ENCODE peak calls at places on chromosomes 7 and 10, in ten cellular contexts. One of them, this sample, is unnamed.

GRCh38 chr7:20164420-20165145 is 52.6 kb downstream of the MACC1 start:
- DNase-seq in globus pallidus: no peak
- DNase-seq in IMR-90: no peak
- DNase-seq in dermis microvascular lymphatic vessel endothelial cell: no peak
- DNase-seq in left lobe of liver: no peak
- DNase-seq in WERI-Rb-1: no peak
- DNase-seq in upper lobe of right lung: no peak
- DNase-seq in NCI-H2081: no peak
- DNase-seq in NCI-H1417: no peak
- DNase-seq in brain microvascular endothelial cell: no peak
- DNase-seq in this sample: no peak

GRCh38 chr7:101077303-101078086 is 7.8 kb upstream of the TRIM56 start:
- DNase-seq in globus pallidus: peak; percentile 43
- DNase-seq in NCI-H1417: peak; percentile 81
- DNase-seq in left lobe of liver: peak; percentile 82
- DNase-seq in IMR-90: peak; percentile 64
- DNase-seq in WERI-Rb-1: peak; percentile 72
- DNase-seq in brain microvascular endothelial cell: peak; percentile 75
- DNase-seq in upper lobe of right lung: peak; percentile 82
- DNase-seq in NCI-H2081: peak; percentile 83
- DNase-seq in dermis microvascular lymphatic vessel endothelial cell: no peak
- DNase-seq in this sample: peak; percentile 87

GRCh38 chr7:129489491-129489890 is 12.8 kb upstream of the SMKR1 start:
- DNase-seq in dermis microvascular lymphatic vessel endothelial cell: no peak
- DNase-seq in upper lobe of right lung: no peak
- DNase-seq in brain microvascular endothelial cell: peak; percentile 84
- DNase-seq in globus pallidus: no peak
- DNase-seq in WERI-Rb-1: no peak
- DNase-seq in left lobe of liver: no peak
- DNase-seq in NCI-H2081: no peak
- DNase-seq in NCI-H1417: no peak
- DNase-seq in IMR-90: peak; percentile 93
- DNase-seq in this sample: peak; percentile 69

GRCh38 chr10:95289003-95289920 is 1.5 kb downstream of the PDLIM1 start:
- DNase-seq in WERI-Rb-1: peak; percentile 44
- DNase-seq in globus pallidus: no peak
- DNase-seq in brain microvascular endothelial cell: no peak
- DNase-seq in dermis microvascular lymphatic vessel endothelial cell: no peak
- DNase-seq in NCI-H1417: peak; percentile 10
- DNase-seq in IMR-90: no peak
- DNase-seq in NCI-H2081: peak; percentile 49
- DNase-seq in left lobe of liver: peak; percentile 42
- DNase-seq in upper lobe of right lung: no peak
- DNase-seq in this sample: peak; percentile 59

GRCh38 chr7:121202125-121202524 is 126.7 kb upstream of the WNT16 start:
- DNase-seq in brain microvascular endothelial cell: no peak
- DNase-seq in left lobe of liver: no peak
- DNase-seq in globus pallidus: no peak
- DNase-seq in WERI-Rb-1: no peak
- DNase-seq in upper lobe of right lung: no peak
- DNase-seq in NCI-H2081: no peak
- DNase-seq in NCI-H1417: no peak
- DNase-seq in IMR-90: no peak
- DNase-seq in dermis microvascular lymphatic vessel endothelial cell: no peak
- DNase-seq in this sample: no peak

GRCh38 chr7:19939746-19940145 is 166.3 kb upstream of the TMEM196 start:
- DNase-seq in dermis microvascular lymphatic vessel endothelial cell: no peak
- DNase-seq in WERI-Rb-1: no peak
- DNase-seq in left lobe of liver: no peak
- DNase-seq in NCI-H2081: no peak
- DNase-seq in upper lobe of right lung: no peak
- DNase-seq in NCI-H1417: no peak
- DNase-seq in globus pallidus: no peak
- DNase-seq in brain microvascular endothelial cell: peak; percentile 77
- DNase-seq in IMR-90: peak; percentile 58
- DNase-seq in this sample: peak; percentile 43

GRCh38 chr7:47357863-47358262 is 224.0 kb downstream of the TNS3 start:
- DNase-seq in left lobe of liver: no peak
- DNase-seq in NCI-H1417: no peak
- DNase-seq in WERI-Rb-1: no peak
- DNase-seq in dermis microvascular lymphatic vessel endothelial cell: no peak
- DNase-seq in IMR-90: no peak
- DNase-seq in NCI-H2081: no peak
- DNase-seq in upper lobe of right lung: no peak
- DNase-seq in brain microvascular endothelial cell: no peak
- DNase-seq in globus pallidus: no peak
- DNase-seq in this sample: no peak

GRCh38 chr10:14687340-14687739 is 87.4 kb downstream of the FAM107B start:
- DNase-seq in IMR-90: no peak
- DNase-seq in left lobe of liver: no peak
- DNase-seq in NCI-H1417: no peak
- DNase-seq in brain microvascular endothelial cell: no peak
- DNase-seq in upper lobe of right lung: no peak
- DNase-seq in dermis microvascular lymphatic vessel endothelial cell: no peak
- DNase-seq in globus pallidus: no peak
- DNase-seq in NCI-H2081: peak; percentile 2
- DNase-seq in WERI-Rb-1: no peak
- DNase-seq in this sample: no peak

GRCh38 chr10:34045571-34046190 is 711.2 kb upstream of the NRP1 start:
- DNase-seq in NCI-H2081: no peak
- DNase-seq in dermis microvascular lymphatic vessel endothelial cell: no peak
- DNase-seq in WERI-Rb-1: no peak
- DNase-seq in upper lobe of right lung: no peak
- DNase-seq in left lobe of liver: no peak
- DNase-seq in brain microvascular endothelial cell: peak; percentile 5
- DNase-seq in IMR-90: peak; percentile 16
- DNase-seq in NCI-H1417: no peak
- DNase-seq in globus pallidus: no peak
- DNase-seq in this sample: no peak

GRCh38 chr7:80472491-80473200 is 39.2 kb downstream of the GNAT3 start:
- DNase-seq in NCI-H1417: no peak
- DNase-seq in left lobe of liver: no peak
- DNase-seq in WERI-Rb-1: no peak
- DNase-seq in dermis microvascular lymphatic vessel endothelial cell: no peak
- DNase-seq in upper lobe of right lung: no peak
- DNase-seq in globus pallidus: no peak
- DNase-seq in NCI-H2081: no peak
- DNase-seq in brain microvascular endothelial cell: no peak
- DNase-seq in IMR-90: no peak
- DNase-seq in this sample: no peak

GRCh38 chr10:15144788-15145187 is 23.7 kb downstream of the NMT2 start:
- DNase-seq in globus pallidus: no peak
- DNase-seq in IMR-90: peak; percentile 86
- DNase-seq in brain microvascular endothelial cell: peak; percentile 40
- DNase-seq in NCI-H2081: no peak
- DNase-seq in left lobe of liver: no peak
- DNase-seq in NCI-H1417: no peak
- DNase-seq in upper lobe of right lung: no peak
- DNase-seq in dermis microvascular lymphatic vessel endothelial cell: no peak
- DNase-seq in WERI-Rb-1: no peak
- DNase-seq in this sample: no peak

GRCh38 chr10:33559105-33559504 is 224.6 kb upstream of the NRP1 start:
- DNase-seq in globus pallidus: no peak
- DNase-seq in IMR-90: peak; percentile 79
- DNase-seq in upper lobe of right lung: no peak
- DNase-seq in NCI-H2081: no peak
- DNase-seq in NCI-H1417: no peak
- DNase-seq in brain microvascular endothelial cell: peak; percentile 63
- DNase-seq in left lobe of liver: no peak
- DNase-seq in dermis microvascular lymphatic vessel endothelial cell: no peak
- DNase-seq in WERI-Rb-1: no peak
- DNase-seq in this sample: peak; percentile 61

GRCh38 chr7:11540271-11540761 is 291.7 kb downstream of the THSD7A start:
- DNase-seq in brain microvascular endothelial cell: no peak
- DNase-seq in NCI-H2081: no peak
- DNase-seq in left lobe of liver: no peak
- DNase-seq in globus pallidus: no peak
- DNase-seq in IMR-90: no peak
- DNase-seq in dermis microvascular lymphatic vessel endothelial cell: peak; percentile 40
- DNase-seq in WERI-Rb-1: no peak
- DNase-seq in upper lobe of right lung: no peak
- DNase-seq in NCI-H1417: no peak
- DNase-seq in this sample: no peak

GRCh38 chr10:70212879-70213278 is 20.4 kb downstream of the PPA1 start:
- DNase-seq in NCI-H1417: no peak
- DNase-seq in globus pallidus: no peak
- DNase-seq in NCI-H2081: no peak
- DNase-seq in upper lobe of right lung: no peak
- DNase-seq in WERI-Rb-1: no peak
- DNase-seq in brain microvascular endothelial cell: no peak
- DNase-seq in dermis microvascular lymphatic vessel endothelial cell: no peak
- DNase-seq in IMR-90: no peak
- DNase-seq in left lobe of liver: no peak
- DNase-seq in this sample: no peak

GRCh38 chr10:96632974-96633373 is 46.2 kb upstream of the TM9SF3 start:
- DNase-seq in WERI-Rb-1: no peak
- DNase-seq in dermis microvascular lymphatic vessel endothelial cell: no peak
- DNase-seq in IMR-90: no peak
- DNase-seq in NCI-H1417: no peak
- DNase-seq in upper lobe of right lung: no peak
- DNase-seq in globus pallidus: no peak
- DNase-seq in left lobe of liver: no peak
- DNase-seq in brain microvascular endothelial cell: no peak
- DNase-seq in NCI-H2081: peak; percentile 41
- DNase-seq in this sample: no peak

GRCh38 chr7:112866424-112866823 is 76.2 kb upstream of the TMEM168 start:
- DNase-seq in globus pallidus: no peak
- DNase-seq in WERI-Rb-1: no peak
- DNase-seq in upper lobe of right lung: no peak
- DNase-seq in IMR-90: no peak
- DNase-seq in NCI-H1417: no peak
- DNase-seq in brain microvascular endothelial cell: no peak
- DNase-seq in NCI-H2081: no peak
- DNase-seq in left lobe of liver: no peak
- DNase-seq in dermis microvascular lymphatic vessel endothelial cell: no peak
- DNase-seq in this sample: no peak

GRCh38 chr7:118158766-118159165 is 25.2 kb upstream of the LSM8 start:
- DNase-seq in dermis microvascular lymphatic vessel endothelial cell: no peak
- DNase-seq in upper lobe of right lung: no peak
- DNase-seq in NCI-H2081: peak; percentile 25
- DNase-seq in IMR-90: no peak
- DNase-seq in WERI-Rb-1: no peak
- DNase-seq in NCI-H1417: peak; percentile 21
- DNase-seq in globus pallidus: no peak
- DNase-seq in left lobe of liver: no peak
- DNase-seq in brain microvascular endothelial cell: no peak
- DNase-seq in this sample: no peak

GRCh38 chr10:125020386-125020785 is 78.5 kb downstream of the ZRANB1 start:
- DNase-seq in brain microvascular endothelial cell: no peak
- DNase-seq in left lobe of liver: no peak
- DNase-seq in WERI-Rb-1: no peak
- DNase-seq in NCI-H1417: no peak
- DNase-seq in dermis microvascular lymphatic vessel endothelial cell: no peak
- DNase-seq in upper lobe of right lung: no peak
- DNase-seq in globus pallidus: no peak
- DNase-seq in NCI-H2081: no peak
- DNase-seq in IMR-90: no peak
- DNase-seq in this sample: no peak

GRCh38 chr7:13800694-13801448 is 188.6 kb downstream of the ETV1 start:
- DNase-seq in IMR-90: peak; percentile 96
- DNase-seq in left lobe of liver: no peak
- DNase-seq in WERI-Rb-1: no peak
- DNase-seq in upper lobe of right lung: no peak
- DNase-seq in NCI-H1417: no peak
- DNase-seq in dermis microvascular lymphatic vessel endothelial cell: peak; percentile 56
- DNase-seq in globus pallidus: no peak
- DNase-seq in brain microvascular endothelial cell: peak; percentile 92
- DNase-seq in NCI-H2081: peak; percentile 63
- DNase-seq in this sample: peak; percentile 58

GRCh38 chr7:127874951-127875608 is 156.2 kb downstream of the LRRC4 start:
- DNase-seq in globus pallidus: no peak
- DNase-seq in upper lobe of right lung: no peak
- DNase-seq in IMR-90: peak; percentile 47
- DNase-seq in left lobe of liver: no peak
- DNase-seq in NCI-H2081: no peak
- DNase-seq in brain microvascular endothelial cell: no peak
- DNase-seq in WERI-Rb-1: no peak
- DNase-seq in dermis microvascular lymphatic vessel endothelial cell: no peak
- DNase-seq in NCI-H1417: no peak
- DNase-seq in this sample: peak; percentile 14

GRCh38 chr10:71844084-71844483 is 7.0 kb downstream of the PSAP start:
- DNase-seq in upper lobe of right lung: no peak
- DNase-seq in globus pallidus: no peak
- DNase-seq in brain microvascular endothelial cell: no peak
- DNase-seq in NCI-H1417: no peak
- DNase-seq in NCI-H2081: no peak
- DNase-seq in IMR-90: no peak
- DNase-seq in left lobe of liver: no peak
- DNase-seq in WERI-Rb-1: no peak
- DNase-seq in dermis microvascular lymphatic vessel endothelial cell: no peak
- DNase-seq in this sample: no peak

GRCh38 chr10:124451227-124451807 is 1.5 kb upstream of the NKX1-2 start:
- DNase-seq in dermis microvascular lymphatic vessel endothelial cell: no peak
- DNase-seq in IMR-90: no peak
- DNase-seq in brain microvascular endothelial cell: no peak
- DNase-seq in left lobe of liver: no peak
- DNase-seq in NCI-H1417: no peak
- DNase-seq in globus pallidus: no peak
- DNase-seq in NCI-H2081: no peak
- DNase-seq in WERI-Rb-1: no peak
- DNase-seq in upper lobe of right lung: no peak
- DNase-seq in this sample: no peak

GRCh38 chr7:100674441-100675407 is 1.2 kb downstream of the GNB2 start:
- DNase-seq in NCI-H2081: peak; percentile 24
- DNase-seq in dermis microvascular lymphatic vessel endothelial cell: no peak
- DNase-seq in globus pallidus: no peak
- DNase-seq in brain microvascular endothelial cell: no peak
- DNase-seq in NCI-H1417: peak; percentile 32
- DNase-seq in WERI-Rb-1: no peak
- DNase-seq in left lobe of liver: no peak
- DNase-seq in upper lobe of right lung: peak; percentile 78
- DNase-seq in IMR-90: no peak
- DNase-seq in this sample: peak; percentile 38

GRCh38 chr7:121138262-121138933 is 149.9 kb downstream of the CPED1 start:
- DNase-seq in NCI-H2081: peak; percentile 87
- DNase-seq in WERI-Rb-1: no peak
- DNase-seq in IMR-90: no peak
- DNase-seq in NCI-H1417: peak; percentile 91
- DNase-seq in dermis microvascular lymphatic vessel endothelial cell: no peak
- DNase-seq in globus pallidus: no peak
- DNase-seq in brain microvascular endothelial cell: no peak
- DNase-seq in left lobe of liver: no peak
- DNase-seq in upper lobe of right lung: no peak
- DNase-seq in this sample: no peak

GRCh38 chr7:112272921-112273561 is 66.5 kb downstream of the ZNF277 start:
- DNase-seq in NCI-H1417: peak; percentile 71
- DNase-seq in WERI-Rb-1: no peak
- DNase-seq in dermis microvascular lymphatic vessel endothelial cell: no peak
- DNase-seq in left lobe of liver: no peak
- DNase-seq in IMR-90: no peak
- DNase-seq in brain microvascular endothelial cell: no peak
- DNase-seq in upper lobe of right lung: peak; percentile 65
- DNase-seq in NCI-H2081: peak; percentile 74
- DNase-seq in globus pallidus: no peak
- DNase-seq in this sample: no peak

GRCh38 chr10:93481931-93482834 is at the start of gene MYOF:
- DNase-seq in left lobe of liver: no peak
- DNase-seq in globus pallidus: peak; percentile 58
- DNase-seq in NCI-H1417: peak; percentile 65
- DNase-seq in upper lobe of right lung: peak; percentile 80
- DNase-seq in IMR-90: peak; percentile 93
- DNase-seq in brain microvascular endothelial cell: peak; percentile 87
- DNase-seq in dermis microvascular lymphatic vessel endothelial cell: peak; percentile 78
- DNase-seq in NCI-H2081: peak; percentile 26
- DNase-seq in WERI-Rb-1: peak; percentile 53
- DNase-seq in this sample: peak; percentile 69

GRCh38 chr10:97065128-97065527 is 120.6 kb downstream of the SLIT1 start:
- DNase-seq in dermis microvascular lymphatic vessel endothelial cell: no peak
- DNase-seq in IMR-90: no peak
- DNase-seq in brain microvascular endothelial cell: no peak
- DNase-seq in globus pallidus: no peak
- DNase-seq in NCI-H2081: peak; percentile 63
- DNase-seq in NCI-H1417: no peak
- DNase-seq in upper lobe of right lung: no peak
- DNase-seq in left lobe of liver: no peak
- DNase-seq in WERI-Rb-1: no peak
- DNase-seq in this sample: no peak

GRCh38 chr10:352476-353235 is 217.4 kb downstream of the ZMYND11 start:
- DNase-seq in upper lobe of right lung: peak; percentile 46
- DNase-seq in IMR-90: no peak
- DNase-seq in globus pallidus: no peak
- DNase-seq in left lobe of liver: no peak
- DNase-seq in WERI-Rb-1: no peak
- DNase-seq in NCI-H1417: no peak
- DNase-seq in NCI-H2081: no peak
- DNase-seq in dermis microvascular lymphatic vessel endothelial cell: no peak
- DNase-seq in brain microvascular endothelial cell: no peak
- DNase-seq in this sample: no peak

This sample was measured in AG08396.